ENCODE peak calls at places on chromosomes 11 and 22, in seven cellular contexts. H is stimulated activated CD8-positive, alpha-beta memory T cell treated with anti-CD3 and anti-CD28 coated beads, Interleukin-2, amount 100 ng/mL, for 1 hour; M is ELF-1; I is HCEC 1CT; G is uterus; O is activated CD8-positive, alpha-beta memory T cell treated with anti-CD3 and anti-CD28 coated beads, Interleukin-2, amount 50 U/mL, for 48 hours; F is Kasumi-1. L is an unnamed sample.

GRCh38 chr11:2215230-2215560 is 43.6 kb upstream of the TH start:
- DNase-seq in H (no peak), M (no peak), I (no peak), G (no peak), O (no peak), F (no peak), L (no peak)

GRCh38 chr22:42805016-42805997 is 51.8 kb downstream of the ARFGAP3 start:
- DNase-seq in H (no peak), M (no peak), I (no peak), G (peak), O (peak), F (no peak), L (peak)

GRCh38 chr11:69217276-69218105 is 61.8 kb downstream of the SMIM38 start:
- DNase-seq in H (no peak), M (no peak), I (no peak), G (no peak), O (peak), F (no peak), L (no peak)

GRCh38 chr22:49113758-49114157 is 713.9 kb downstream of the BRD1 start:
- DNase-seq in H (no peak), M (no peak), I (no peak), G (no peak), O (peak), F (no peak), L (no peak)

GRCh38 chr22:40720538-40721256 is 41.4 kb downstream of the MCHR1 start:
- DNase-seq in H (no peak), M (no peak), I (peak), G (peak), O (no peak), F (no peak), L (no peak)

GRCh38 chr11:115409691-115410220 is 94.5 kb downstream of the CADM1 start:
- DNase-seq in H (no peak), M (peak), I (no peak), G (no peak), O (no peak), F (no peak), L (no peak)

GRCh38 chr11:87422566-87422965 is 384.8 kb downstream of the TMEM135 start:
- DNase-seq in H (no peak), M (peak), I (no peak), G (no peak), O (no peak), F (no peak), L (no peak)

GRCh38 chr11:134229131-134229790 is 4.8 kb downstream of the VPS26B start:
- DNase-seq in H (no peak), M (no peak), I (no peak), G (no peak), O (no peak), F (no peak), L (no peak)

GRCh38 chr11:134120921-134121526 is 52.2 kb downstream of the JAM3 start:
- DNase-seq in H (no peak), M (peak), I (peak), G (peak), O (no peak), F (no peak), L (peak)

GRCh38 chr22:37818397-37819099 is 4.6 kb upstream of the GALR3 start:
- DNase-seq in H (peak), M (peak), I (peak), G (peak), O (peak), F (no peak), L (peak)

GRCh38 chr22:25407859-25408229 is 156.6 kb upstream of the GRK3 start:
- DNase-seq in H (no peak), M (no peak), I (no peak), G (no peak), O (no peak), F (no peak), L (no peak)

GRCh38 chr22:47210686-47211085 is 448.2 kb downstream of the TBC1D22A start:
- DNase-seq in H (no peak), M (no peak), I (no peak), G (no peak), O (peak), F (no peak), L (no peak)

GRCh38 chr11:30984827-30985226 is 384.7 kb downstream of the DCDC1 start:
- DNase-seq in H (no peak), M (no peak), I (no peak), G (no peak), O (no peak), F (no peak), L (no peak)

GRCh38 chr11:1460396-1460795 is 26.2 kb downstream of the MOB2 start:
- DNase-seq in H (no peak), M (no peak), I (peak), G (peak), O (no peak), F (no peak), L (no peak)

GRCh38 chr11:65560555-65561418 is 2.6 kb upstream of the LTBP3 start:
- DNase-seq in H (no peak), M (peak), I (peak), G (peak), O (no peak), F (no peak), L (peak)

GRCh38 chr11:65431452-65432132 is 9.0 kb downstream of the NEAT1 start:
- DNase-seq in H (no peak), M (peak), I (peak), G (no peak), O (peak), F (no peak), L (no peak)

GRCh38 chr11:107549253-107549953 is 16.1 kb downstream of the ALKBH8 start:
- DNase-seq in H (no peak), M (no peak), I (peak), G (no peak), O (no peak), F (peak), L (no peak)

GRCh38 chr11:65903068-65903481 is 2.9 kb upstream of the FOSL1 start:
- DNase-seq in H (no peak), M (peak), I (peak), G (no peak), O (no peak), F (peak), L (no peak)

GRCh38 chr22:32177221-32177765 is 18.2 kb upstream of the C22orf42 start:
- DNase-seq in H (no peak), M (peak), I (no peak), G (no peak), O (no peak), F (peak), L (no peak)

L was measured in left ventricle myocardium inferior.